ENCODE peak calls at places on chromosomes 7 and 10, in six cellular contexts. E is Peyer's patch, X is heart right ventricle, N is sigmoid colon, M is psoas muscle, Q is adrenal gland. I is an unnamed sample.

GRCh38 chr7:12475362-12476063 is 71.8 kb upstream of the VWDE start:
- DNase-seq in E (no peak), X (no peak), N (no peak), M (no peak), Q (no peak), I (no peak)

GRCh38 chr7:115066050-115066449 is 144.2 kb downstream of the MDFIC start:
- DNase-seq in E (no peak), X (no peak), N (no peak), M (peak; percentile 38), Q (no peak), I (no peak)

GRCh38 chr10:28497313-28498126 is 35.4 kb upstream of the WAC start:
- DNase-seq in E (no peak), X (no peak), N (no peak), M (no peak), Q (no peak), I (no peak)

GRCh38 chr10:6499974-6500373 is 80.1 kb downstream of the PRKCQ start:
- DNase-seq in E (no peak), X (no peak), N (no peak), M (no peak), Q (no peak), I (no peak)

GRCh38 chr7:7996568-7996967 is 28.0 kb downstream of the GLCCI1 start:
- DNase-seq in E (no peak), X (no peak), N (no peak), M (no peak), Q (no peak), I (no peak)

GRCh38 chr7:40483630-40484029 is 348.8 kb downstream of the SUGCT start:
- DNase-seq in E (no peak), X (no peak), N (no peak), M (no peak), Q (no peak), I (no peak)

GRCh38 chr10:37860494-37861190 is 3.2 kb upstream of the ZNF248 start:
- DNase-seq in E (no peak), X (no peak), N (peak; percentile 78), M (no peak), Q (no peak), I (no peak)

GRCh38 chr7:120703585-120704240 is 154.2 kb downstream of the TSPAN12 start:
- DNase-seq in E (no peak), X (no peak), N (no peak), M (no peak), Q (no peak), I (no peak)

GRCh38 chr10:45373003-45373782 is 823 bp upstream of the ALOX5 start:
- DNase-seq in E (peak; percentile 61), X (peak; percentile 27), N (no peak), M (no peak), Q (no peak), I (no peak)

GRCh38 chr7:148662646-148663045 is 36.1 kb upstream of the CUL1 start:
- DNase-seq in E (no peak), X (no peak), N (no peak), M (no peak), Q (no peak), I (no peak)

GRCh38 chr7:142603870-142604448 is 145.3 kb upstream of the PRSS1 start:
- DNase-seq in E (peak; percentile 85), X (no peak), N (no peak), M (no peak), Q (peak; percentile 24), I (no peak)

GRCh38 chr10:98388086-98388655 is 26.8 kb downstream of the PYROXD2 start:
- DNase-seq in E (no peak), X (no peak), N (no peak), M (no peak), Q (no peak), I (no peak)

GRCh38 chr10:1732501-1733123 is 4.7 kb downstream of the ADARB2 start:
- DNase-seq in E (no peak), X (no peak), N (no peak), M (no peak), Q (no peak), I (no peak)

GRCh38 chr7:39749177-39749576 is 125.8 kb downstream of the RALA start:
- DNase-seq in E (no peak), X (no peak), N (no peak), M (no peak), Q (no peak), I (no peak)

GRCh38 chr7:93715234-93715633 is 140.7 kb upstream of the CALCR start:
- DNase-seq in E (peak; percentile 54), X (peak; percentile 36), N (no peak), M (peak; percentile 61), Q (peak; percentile 16), I (no peak)

GRCh38 chr7:23075571-23075970 is 30.0 kb upstream of the KLHL7 start:
- DNase-seq in E (no peak), X (no peak), N (no peak), M (no peak), Q (no peak), I (no peak)

GRCh38 chr10:58791137-58791536 is 278.5 kb downstream of the BICC1 start:
- DNase-seq in E (no peak), X (no peak), N (no peak), M (no peak), Q (no peak), I (no peak)

GRCh38 chr10:29877798-29878491 is 181.4 kb downstream of the JCAD start:
- DNase-seq in E (no peak), X (peak; percentile 56), N (no peak), M (no peak), Q (no peak), I (peak; percentile 94)

GRCh38 chr10:110442746-110443145 is 55.0 kb upstream of the DUSP5 start:
- DNase-seq in E (peak; percentile 37), X (no peak), N (peak; percentile 30), M (peak; percentile 15), Q (no peak), I (peak; percentile 33)

GRCh38 chr10:55820478-55820877 is 540.6 kb downstream of the ZWINT start:
- DNase-seq in E (no peak), X (no peak), N (no peak), M (no peak), Q (no peak), I (no peak)

GRCh38 chr7:132771301-132771730 is 195.0 kb upstream of the PLXNA4 start:
- DNase-seq in E (no peak), X (no peak), N (no peak), M (no peak), Q (no peak), I (no peak)

DNA sequence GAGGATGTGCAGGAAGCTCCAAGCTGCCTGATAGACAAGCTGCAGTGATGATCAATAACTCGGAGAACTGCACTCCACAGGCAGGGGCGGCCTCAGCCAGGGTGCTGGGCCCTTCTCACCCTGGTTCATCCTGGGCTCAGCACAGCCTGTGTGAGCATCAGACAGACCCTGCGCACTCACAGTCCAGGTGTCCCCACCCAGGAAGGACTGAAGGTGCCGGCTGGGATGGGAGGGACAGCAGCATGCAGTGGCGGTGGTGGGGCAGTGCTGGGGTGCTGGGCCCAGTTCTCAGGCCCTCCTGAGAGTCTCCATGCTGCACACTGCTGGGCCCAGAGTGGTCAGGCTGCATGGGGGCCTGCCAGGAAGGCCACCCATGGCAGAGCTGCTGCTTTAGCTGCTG is 74.1 kb downstream of the ITIH5 start:
- DNase-seq in E (no peak), X (no peak), N (no peak), M (no peak), Q (no peak), I (no peak)
- H3K27ac ChIP-seq in E (peak overlapping the region; percentile 64), X (peak overlapping the region; percentile 35), N (peak overlapping the region; percentile 92), M (no peak overlapping the region), Q (no peak overlapping the region), I (peak overlapping the region; percentile 57)

GRCh38 chr10:86387221-86387794 is 20.7 kb upstream of the GRID1 start:
- DNase-seq in E (no peak), X (no peak), N (peak; percentile 21), M (no peak), Q (no peak), I (peak; percentile 49)
- TF ChIP-seq CTCF in E (no peak), X (no peak), N (no peak), M (no peak), Q (no peak), I (no peak)

GRCh38 chr7:76292206-76292573 is 10.3 kb upstream of the HSPB1 start:
- DNase-seq in E (no peak), X (no peak), N (peak; percentile 85), M (peak; percentile 85), Q (no peak), I (no peak)

GRCh38 chr7:76296743-76297740 is 5.4 kb upstream of the HSPB1 start:
- DNase-seq in E (peak; percentile 90), X (no peak), N (peak; percentile 89), M (no peak), Q (no peak), I (peak; percentile 86)

GRCh38 chr7:76291346-76292205 is 10.9 kb upstream of the HSPB1 start:
- DNase-seq in E (peak; percentile 95), X (peak; percentile 89), N (peak; percentile 97), M (peak; percentile 96), Q (peak; percentile 93), I (peak; percentile 98)

GRCh38 chr7:76293407-76293901 is 9.0 kb upstream of the HSPB1 start:
- DNase-seq in E (no peak), X (no peak), N (peak; percentile 82), M (no peak), Q (no peak), I (no peak)

DNA sequence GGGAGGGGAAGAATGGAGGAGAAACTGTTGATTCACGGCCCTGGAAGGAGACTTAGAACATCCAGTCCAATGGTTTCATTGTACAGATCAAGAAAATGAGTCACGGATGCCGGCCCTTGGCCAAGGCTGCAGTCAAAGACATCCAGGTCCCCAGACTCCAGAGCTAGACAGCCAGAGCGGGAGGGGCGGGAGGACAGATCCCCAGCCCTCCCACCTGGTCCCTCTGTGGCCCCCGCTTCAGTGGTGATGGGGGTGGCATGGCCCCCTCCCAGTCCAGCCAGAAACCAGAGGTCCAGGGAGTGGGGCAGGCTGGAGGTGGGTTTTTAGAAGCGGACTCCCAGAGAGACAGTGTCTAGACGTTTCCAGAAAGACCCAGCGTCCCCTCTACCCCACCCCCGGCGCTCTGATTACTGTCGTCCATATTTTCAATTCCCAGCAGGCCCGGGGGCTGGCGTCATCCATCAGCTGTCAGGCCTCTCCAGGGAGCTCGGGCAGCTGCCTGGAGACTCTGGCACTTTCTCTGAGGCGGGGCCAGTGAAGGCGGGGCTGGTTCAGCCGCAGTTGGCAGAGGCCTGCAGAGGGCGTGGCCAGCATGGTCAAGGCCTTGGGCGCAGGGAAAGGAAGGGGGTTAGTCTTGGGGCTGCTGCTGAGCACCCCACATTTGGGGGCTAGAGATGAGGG is 8.0 kb upstream of the HSPB1 start:
- DNase-seq in E (peak; percentile 96), X (peak; percentile 97), N (peak; percentile 99), M (peak; percentile 99), Q (peak; percentile 98), I (peak; percentile 99)
- H3K4me3 ChIP-seq in E (no peak overlapping the region), X (peak overlapping the region; percentile 48), N (peak overlapping the region; percentile 41), M (peak overlapping the region; percentile 64), Q (no peak overlapping the region), I (peak overlapping the region; percentile 63)

GRCh38 chr7:14858410-14858809 is 44.1 kb downstream of the DGKB start:
- DNase-seq in E (no peak), X (no peak), N (no peak), M (no peak), Q (no peak), I (no peak)
- H3K27ac ChIP-seq in E (no peak overlapping the region), X (no peak overlapping the region), N (no peak overlapping the region), M (no peak overlapping the region), Q (no peak overlapping the region), I (no peak overlapping the region)

GRCh38 chr7:134552105-134552504 is 3.2 kb downstream of the AKR1B15 start:
- DNase-seq in E (peak; percentile 48), X (no peak), N (no peak), M (peak; percentile 59), Q (no peak), I (no peak)
- TF ChIP-seq CTCF in E (no peak), X (no peak), N (no peak), M (peak; percentile 41), Q (no peak), I (no peak)

I was measured in coronary artery.